ENCODE peak calls at places on chromosomes 1 and 21, in eight cellular contexts. F is cerebellar cortex; I is NCI-H1092; C is stimulated activated CD4-positive, alpha-beta T cell treated with anti-CD3 and anti-CD28 coated beads, Interleukin-12 subunit alpha, Interleukin-12 subunit beta, amount 100 ng/mL, for 4 hours; K is RPMI7951; X is activated CD4-positive, CD25-positive, alpha-beta regulatory T cell; T is EL; Z is GM20000. H is an unnamed sample.

GRCh38 chr21:39003982-39004775 is 179.1 kb downstream of the PSMG1 start:
- DNase-seq in Z (no peak), I (peak; percentile 24), K (peak; percentile 74), X (no peak), C (no peak), T (peak; percentile 72), F (no peak), H (no peak)

GRCh38 chr1:92822907-92823306 is 8.9 kb upstream of the RPL5 start:
- DNase-seq in X (no peak), I (no peak), K (peak; percentile 41), C (no peak), F (no peak), T (peak; percentile 77), Z (no peak), H (no peak)

GRCh38 chr1:192998536-192998935 is 60.6 kb downstream of the UCHL5 start:
- DNase-seq in T (no peak), C (no peak), I (no peak), K (no peak), Z (no peak), X (no peak), F (no peak), H (no peak)

GRCh38 chr21:32329776-32330175 is 31.1 kb downstream of the MRAP start:
- DNase-seq in X (no peak), K (peak; percentile 52), I (no peak), F (no peak), Z (no peak), C (no peak), T (peak; percentile 57), H (no peak)

GRCh38 chr1:228211871-228212414 is 4.1 kb downstream of the OBSCN start:
- DNase-seq in K (no peak), X (no peak), C (no peak), I (no peak), F (no peak), T (no peak), Z (peak; percentile 26), H (no peak)

GRCh38 chr1:41766546-41766945 is 152.2 kb downstream of the HIVEP3 start:
- DNase-seq in Z (no peak), C (no peak), X (no peak), K (peak; percentile 84), I (no peak), T (peak; percentile 36), F (no peak), H (no peak)

GRCh38 chr1:36859926-36860325 is 174.4 kb downstream of the GRIK3 start:
- DNase-seq in X (no peak), F (no peak), C (no peak), K (no peak), Z (no peak), I (no peak), T (no peak), H (no peak)

GRCh38 chr1:118339431-118340146 is 154.6 kb upstream of the SPAG17 start:
- DNase-seq in K (no peak), I (no peak), X (no peak), Z (no peak), F (no peak), T (peak; percentile 22), C (no peak), H (no peak)

GRCh38 chr1:151165738-151166505 is at the start of the genes LYSMD1 and SCNM1:
- DNase-seq in Z (peak; percentile 91), I (peak; percentile 99), F (peak; percentile 99), K (peak; percentile 99), T (peak; percentile 99), C (peak; percentile 90), X (peak; percentile 89), H (peak; percentile 99)

GRCh38 chr1:98172578-98172977 is 251.7 kb upstream of the DPYD start:
- DNase-seq in X (no peak), T (no peak), F (no peak), I (no peak), K (no peak), C (no peak), Z (no peak), H (no peak)

GRCh38 chr1:200699871-200700270 is 30.2 kb upstream of the DDX59 start:
- DNase-seq in F (no peak), K (peak; percentile 77), T (peak; percentile 59), C (no peak), X (no peak), I (no peak), Z (no peak), H (no peak)

GRCh38 chr1:182207300-182207699 is 145.8 kb upstream of the ZNF648 start:
- DNase-seq in K (no peak), I (no peak), F (no peak), C (no peak), Z (no peak), T (no peak), X (no peak), H (no peak)